ENCODE peak calls at places on chromosomes 16 and 17, in six cellular contexts. L, I, Q, B, D and K are unnamed samples.

GRCh38 chr17:59101178-59101577 is 5.5 kb downstream of the TRIM37 start:
- DNase-seq in L (no peak), I (no peak), Q (no peak), B (no peak), D (no peak), K (no peak)

GRCh38 chr16:87006789-87007745 is 310.1 kb downstream of the C16orf95 start:
- DNase-seq in L (no peak), I (no peak), Q (no peak), B (no peak), D (no peak), K (no peak)

GRCh38 chr17:9658593-9659211 is 13.4 kb downstream of the USP43 start:
- DNase-seq in L (no peak), I (no peak), Q (no peak), B (peak), D (no peak), K (peak)

GRCh38 chr16:84603115-84603816 is 14.6 kb downstream of the COTL1 start:
- DNase-seq in L (no peak), I (peak), Q (no peak), B (peak), D (peak), K (peak)

GRCh38 chr17:58320570-58321323 is 7.8 kb downstream of the TSPOAP1 start:
- DNase-seq in L (no peak), I (no peak), Q (no peak), B (no peak), D (no peak), K (no peak)

GRCh38 chr16:15415411-15416070 is 18.8 kb upstream of the BMERB1 start:
- DNase-seq in L (no peak), I (no peak), Q (no peak), B (no peak), D (no peak), K (no peak)

GRCh38 chr17:10527419-10527818 is 9.1 kb upstream of the MYH1 start:
- DNase-seq in L (no peak), I (no peak), Q (no peak), B (no peak), D (no peak), K (no peak)

GRCh38 chr16:49833055-49833454 is 22.9 kb downstream of the ZNF423 start:
- DNase-seq in L (no peak), I (no peak), Q (no peak), B (no peak), D (no peak), K (no peak)

GRCh38 chr16:72264776-72265175 is 92.8 kb upstream of the PMFBP1 start:
- DNase-seq in L (no peak), I (no peak), Q (no peak), B (no peak), D (no peak), K (no peak)

GRCh38 chr16:25841776-25842175 is 150.0 kb downstream of the HS3ST4 start:
- DNase-seq in L (peak), I (no peak), Q (no peak), B (no peak), D (no peak), K (no peak)

GRCh38 chr17:44176257-44176656 is 5.8 kb downstream of the ASB16 start:
- DNase-seq in L (no peak), I (no peak), Q (no peak), B (no peak), D (no peak), K (no peak)

GRCh38 chr16:10979717-10980601 is 35.6 kb downstream of the CLEC16A start:
- DNase-seq in L (no peak), I (peak), Q (no peak), B (peak), D (no peak), K (no peak)

GRCh38 chr17:61338000-61338864 is 61.4 kb upstream of the TBX2 start:
- DNase-seq in L (no peak), I (no peak), Q (no peak), B (peak), D (no peak), K (no peak)

GRCh38 chr17:40921026-40921425 is 16.4 kb downstream of the KRT23 start:
- DNase-seq in L (no peak), I (no peak), Q (no peak), B (no peak), D (no peak), K (no peak)

GRCh38 chr17:44956076-44956475 is 8.5 kb upstream of the KIF18B start:
- DNase-seq in L (no peak), I (no peak), Q (no peak), B (no peak), D (no peak), K (no peak)

GRCh38 chr16:54245788-54246453 is 40.7 kb downstream of the IRX3 start:
- DNase-seq in L (no peak), I (no peak), Q (no peak), B (no peak), D (no peak), K (no peak)

GRCh38 chr17:27783951-27784350 is 16.4 kb downstream of the NOS2 start:
- DNase-seq in L (no peak), I (no peak), Q (no peak), B (no peak), D (no peak), K (no peak)

GRCh38 chr16:85654251-85655115 is 34.3 kb downstream of the GINS2 start:
- DNase-seq in L (no peak), I (no peak), Q (no peak), B (no peak), D (no peak), K (no peak)

GRCh38 chr16:50040028-50040427 is 15.0 kb downstream of the CNEP1R1 start:
- DNase-seq in L (no peak), I (no peak), Q (no peak), B (no peak), D (no peak), K (no peak)

GRCh38 chr16:84648595-84649510 is 542 bp downstream of the KLHL36 start:
- DNase-seq in L (no peak), I (peak), Q (peak), B (peak), D (no peak), K (no peak)

GRCh38 chr17:73349138-73349537 is 37.3 kb upstream of the CDC42EP4 start:
- DNase-seq in L (no peak), I (peak), Q (no peak), B (no peak), D (no peak), K (no peak)

GRCh38 chr16:22353188-22353919 is 21.1 kb downstream of the CDR2 start:
- DNase-seq in L (no peak), I (no peak), Q (no peak), B (peak), D (no peak), K (no peak)

GRCh38 chr17:29124135-29124930 is 55.9 kb downstream of the MYO18A start:
- DNase-seq in L (no peak), I (peak), Q (peak), B (peak), D (no peak), K (no peak)

GRCh38 chr16:65123846-65124513 is 2.1 kb upstream of the CDH11 start:
- DNase-seq in L (no peak), I (peak), Q (no peak), B (no peak), D (no peak), K (no peak)

GRCh38 chr16:10162981-10163380 is 19.2 kb downstream of the GRIN2A start:
- DNase-seq in L (no peak), I (peak), Q (no peak), B (no peak), D (no peak), K (no peak)